ENCODE peak calls at places on chromosomes 6 and 20, in six cellular contexts. G is neural crest cell, H is fibroblast of pulmonary artery, P is endothelial cell, L is GM12865, M is adrenal gland. Y is an unnamed sample.

GRCh38 chr6:2794171-2794730 is 29.1 kb downstream of the WRNIP1 start:
- DNase-seq in G (no peak), H (no peak), M (peak; percentile 36), P (no peak), L (no peak), Y (no peak)

GRCh38 chr6:45816674-45817297 is 198.9 kb downstream of the CLIC5 start:
- DNase-seq in G (no peak), M (no peak), H (no peak), P (no peak), L (no peak), Y (no peak)

GRCh38 chr6:13327691-13328075 is 654 bp downstream of the TBC1D7 start:
- DNase-seq in M (no peak), H (no peak), L (peak; percentile 26), G (no peak), P (no peak), Y (no peak)

GRCh38 chr6:2215342-2215741 is 30.1 kb downstream of the GMDS start:
- DNase-seq in H (no peak), G (no peak), L (no peak), M (no peak), P (no peak), Y (no peak)

GRCh38 chr6:81169166-81169565 is 583.3 kb downstream of the TENT5A start:
- DNase-seq in M (no peak), G (no peak), H (peak; percentile 53), L (no peak), P (no peak), Y (no peak)

GRCh38 chr20:53656653-53657288 is 63.1 kb upstream of the ZNF217 start:
- DNase-seq in P (no peak), M (no peak), L (peak; percentile 36), H (peak; percentile 74), G (no peak), Y (no peak)

GRCh38 chr6:157982580-157983438 is 1.1 kb downstream of the SYNJ2 start:
- DNase-seq in G (no peak), L (peak; percentile 35), P (no peak), M (no peak), H (peak; percentile 52), Y (peak; percentile 34)

GRCh38 chr6:94130458-94130857 is 711.1 kb upstream of the EPHA7 start:
- DNase-seq in M (no peak), H (no peak), P (no peak), L (no peak), G (no peak), Y (no peak)

GRCh38 chr6:106799008-106799952 is 169.9 kb downstream of the QRSL1 start:
- DNase-seq in M (no peak), P (no peak), L (peak; percentile 78), H (peak; percentile 3), G (no peak), Y (no peak)

GRCh38 chr6:44237021-44237812 is 9.7 kb upstream of the HSP90AB1 start:
- DNase-seq in L (peak; percentile 74), P (peak; percentile 55), G (no peak), M (peak; percentile 98), H (peak; percentile 91), Y (peak; percentile 78)

GRCh38 chr6:112298021-112298745 is 43.8 kb upstream of the LAMA4 start:
- DNase-seq in P (no peak), M (no peak), H (peak; percentile 88), G (no peak), L (no peak), Y (no peak)

GRCh38 chr20:22584922-22585785 is 782 bp upstream of the FOXA2 start:
- DNase-seq in P (peak; percentile 23), H (no peak), G (no peak), L (no peak), M (no peak), Y (no peak)

GRCh38 chr6:32151885-32152311 is at the start of gene PRRT1:
- DNase-seq in L (no peak), M (no peak), P (no peak), G (no peak), H (no peak), Y (no peak)

GRCh38 chr20:23585808-23586734 is 17.8 kb upstream of the CST9L start:
- DNase-seq in G (no peak), M (no peak), P (no peak), H (no peak), L (no peak), Y (no peak)

GRCh38 chr6:73580247-73581149 is 59.7 kb upstream of the EEF1A1 start:
- DNase-seq in H (peak; percentile 98), G (peak; percentile 72), P (peak; percentile 80), L (peak; percentile 85), M (peak; percentile 94), Y (peak; percentile 70)

GRCh38 chr6:6851059-6851658 is 256.6 kb upstream of the RREB1 start:
- DNase-seq in M (peak; percentile 85), G (no peak), L (peak; percentile 12), P (no peak), H (peak; percentile 99), Y (no peak)

GRCh38 chr6:24600903-24601302 is 45.1 kb downstream of the KIAA0319 start:
- DNase-seq in G (no peak), L (peak; percentile 7), M (no peak), H (no peak), P (no peak), Y (no peak)
- TF ChIP-seq CTCF in G (peak; percentile 26), L (peak; percentile 10), M (no peak), H (no peak), P (no peak), Y (peak; percentile 26)

GRCh38 chr20:1924910-1925861 is 30.0 kb downstream of the SIRPA start:
- DNase-seq in G (no peak), L (no peak), P (no peak), M (no peak), H (no peak), Y (no peak)
- TF ChIP-seq CTCF in G (no peak), L (no peak), P (no peak), M (no peak), H (no peak), Y (no peak)

GRCh38 chr20:25223179-25223661 is 24.7 kb upstream of the PYGB start:
- DNase-seq in P (no peak), H (peak; percentile 90), G (no peak), M (no peak), L (peak; percentile 32), Y (no peak)
- TF ChIP-seq CTCF in P (no peak), H (peak; percentile 19), G (no peak), M (no peak), L (no peak), Y (no peak)

GRCh38 chr6:62889240-62889639 is 322.0 kb upstream of the FKBP1C start:
- DNase-seq in H (no peak), P (no peak), G (no peak), L (no peak), M (no peak), Y (no peak)

DNA sequence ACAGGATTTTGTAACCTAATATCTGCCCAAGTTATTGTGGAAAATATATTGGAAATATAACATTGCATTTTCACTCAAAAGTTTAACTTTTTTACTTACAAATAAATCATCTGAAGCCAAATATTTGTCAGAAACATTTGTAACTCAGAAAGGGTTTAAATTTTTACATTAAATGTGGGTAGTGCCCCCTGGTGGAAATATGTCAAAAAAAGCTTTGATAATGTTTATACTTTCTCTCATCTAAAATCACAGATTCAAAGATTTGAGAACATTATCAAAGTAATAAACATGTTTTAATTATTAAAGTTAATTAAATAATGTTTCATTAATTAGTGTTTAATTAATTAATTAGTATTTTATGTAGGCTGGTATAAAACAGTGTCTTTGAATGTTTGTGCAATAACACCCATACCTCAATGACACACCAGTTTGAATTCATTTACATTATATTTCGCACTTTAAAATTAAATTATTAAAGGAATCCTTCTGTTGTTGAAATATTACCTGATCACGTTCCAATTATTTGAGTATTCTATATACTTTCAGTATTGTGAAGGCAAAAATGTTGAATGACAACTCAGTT is 320.1 kb upstream of the FKBP1C start:
- DNase-seq in L (peak; percentile 6), P (no peak), G (no peak), M (no peak), H (peak; percentile 0), Y (peak; percentile 3)
- TF ChIP-seq CTCF in L (peak; percentile 19), P (peak; percentile 85), G (peak; percentile 81), M (no peak), H (peak; percentile 19), Y (no peak)

GRCh38 chr20:35618372-35619131 is 2.9 kb downstream of the SPAG4 start:
- DNase-seq in H (peak; percentile 39), M (peak; percentile 35), L (peak; percentile 39), G (no peak), P (peak; percentile 24), Y (peak; percentile 42)

GRCh38 chr20:35616465-35617396 is 1.1 kb downstream of the SPAG4 start:
- DNase-seq in H (peak; percentile 100), P (peak; percentile 74), M (peak; percentile 90), G (peak; percentile 59), L (peak; percentile 81), Y (peak; percentile 71)

GRCh38 chr20:35615667-35616464 is at the start of gene SPAG4:
- DNase-seq in L (peak; percentile 100), M (peak; percentile 100), P (peak; percentile 100), G (peak; percentile 99), H (peak; percentile 82), Y (peak; percentile 99)

GRCh38 chr20:35618032-35618371 is 2.4 kb downstream of the SPAG4 start:
- DNase-seq in M (no peak), H (no peak), G (no peak), P (no peak), L (no peak), Y (no peak)

DNA sequence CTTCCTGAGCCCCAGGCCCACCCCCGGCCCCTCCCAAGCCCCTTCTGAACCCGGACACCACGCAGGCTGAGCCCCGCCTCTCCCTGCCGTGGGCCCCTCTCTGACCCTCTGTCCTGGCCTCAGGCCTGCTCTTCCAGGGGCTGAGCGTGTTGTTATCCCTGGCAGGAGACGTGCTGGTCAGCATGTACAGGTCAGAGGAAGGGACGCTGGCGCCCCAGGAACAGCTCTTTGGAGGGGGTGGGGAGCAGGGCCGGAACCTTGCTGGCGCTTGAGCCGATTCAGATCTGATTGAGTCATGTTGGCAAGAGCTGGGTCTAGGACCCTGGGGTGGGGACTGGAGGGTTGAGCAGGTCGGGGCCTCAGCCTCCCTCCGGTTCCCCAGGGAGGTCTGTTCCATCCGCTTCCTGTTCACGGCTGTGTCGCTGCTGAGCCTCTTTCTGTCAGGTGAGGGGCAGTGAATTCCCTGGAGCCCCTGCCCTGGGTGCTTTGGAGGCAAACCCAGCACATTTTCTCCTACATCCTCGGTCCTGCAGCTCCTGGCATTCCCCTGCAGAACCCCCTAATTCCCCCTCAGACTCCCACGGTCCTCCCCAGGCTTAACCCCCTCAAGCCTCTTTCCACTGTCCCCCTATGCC is 1.9 kb downstream of the SPAG4 start:
- DNase-seq in P (peak; percentile 48), H (peak; percentile 56), G (peak; percentile 33), M (peak; percentile 70), L (peak; percentile 78), Y (peak; percentile 76)
- TF ChIP-seq CTCF in P (no peak), H (peak; percentile 39), G (peak; percentile 42), M (peak; percentile 8), L (peak; percentile 22), Y (no peak)

DNA sequence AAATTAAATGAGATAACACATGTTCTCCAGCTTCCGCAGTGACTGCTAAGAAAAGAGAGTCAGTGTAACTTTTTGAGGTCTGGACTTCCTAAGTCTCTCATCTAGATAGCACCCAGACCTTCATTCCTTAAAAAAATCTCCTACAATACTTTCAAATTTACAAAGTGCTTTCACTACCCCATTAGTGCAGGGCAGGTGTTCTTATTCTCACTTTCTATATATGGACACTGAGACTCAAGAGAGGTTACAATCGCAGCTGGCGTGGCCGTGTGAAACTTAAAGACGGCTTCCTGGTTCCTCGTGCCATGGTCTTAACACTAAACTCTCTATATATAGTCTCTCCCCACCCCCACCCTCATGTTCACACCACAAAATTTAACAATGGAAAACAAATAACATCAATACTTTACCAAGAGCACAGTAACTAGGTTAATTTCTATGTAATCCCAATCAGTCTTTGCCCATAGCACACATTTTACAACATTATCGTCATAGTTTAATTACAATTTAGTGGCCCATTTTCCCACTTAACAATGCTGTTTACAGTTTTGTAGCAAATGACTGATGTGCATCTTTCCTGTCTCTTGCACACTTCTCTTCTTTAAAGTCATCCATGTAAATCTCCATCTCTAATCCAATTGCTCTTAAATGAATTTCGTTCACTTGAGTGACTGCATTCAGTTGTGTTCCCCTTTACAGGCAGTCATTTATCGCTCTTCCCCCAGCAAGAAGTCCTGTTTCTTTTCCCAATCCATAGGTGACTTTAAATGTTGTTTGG is 78.8 kb upstream of the ARID1B start:
- DNase-seq in H (no peak), G (no peak), L (peak; percentile 97), M (no peak), P (no peak), Y (peak; percentile 51)
- TF ChIP-seq CTCF in H (no peak), G (no peak), L (no peak), M (no peak), P (no peak), Y (no peak)